ENCODE peak calls at places on chromosomes 7 and 10, in six cellular contexts. One of them, this sample, is unnamed.

GRCh38 chr10:114511875-114512274 is 107.6 kb upstream of the AFAP1L2 start:
- DNase-seq in brain microvascular endothelial cell: no peak
- DNase-seq in stimulated activated CD8-positive, alpha-beta memory T cell treated with anti-CD3 and anti-CD28 coated beads, Interleukin-7, amount 100 ng/mL, for 24 hours: no peak
- DNase-seq in stimulated activated CD4-positive, alpha-beta T cell treated with anti-CD3 and anti-CD28 coated beads, Interleukin-2, amount 100 ng/mL, for 24 hours: no peak
- DNase-seq in HFF-Myc: no peak
- DNase-seq in fibroblast of pulmonary artery: no peak
- DNase-seq in this sample: no peak

GRCh38 chr7:44232396-44232795 is 31.6 kb downstream of the YKT6 start:
- DNase-seq in brain microvascular endothelial cell: no peak
- DNase-seq in stimulated activated CD8-positive, alpha-beta memory T cell treated with anti-CD3 and anti-CD28 coated beads, Interleukin-7, amount 100 ng/mL, for 24 hours: no peak
- DNase-seq in stimulated activated CD4-positive, alpha-beta T cell treated with anti-CD3 and anti-CD28 coated beads, Interleukin-2, amount 100 ng/mL, for 24 hours: no peak
- DNase-seq in HFF-Myc: no peak
- DNase-seq in fibroblast of pulmonary artery: no peak
- DNase-seq in this sample: no peak

GRCh38 chr10:53122265-53122664 is 349.7 kb upstream of the MBL2 start:
- DNase-seq in brain microvascular endothelial cell: no peak
- DNase-seq in stimulated activated CD8-positive, alpha-beta memory T cell treated with anti-CD3 and anti-CD28 coated beads, Interleukin-7, amount 100 ng/mL, for 24 hours: no peak
- DNase-seq in stimulated activated CD4-positive, alpha-beta T cell treated with anti-CD3 and anti-CD28 coated beads, Interleukin-2, amount 100 ng/mL, for 24 hours: no peak
- DNase-seq in HFF-Myc: no peak
- DNase-seq in fibroblast of pulmonary artery: no peak
- DNase-seq in this sample: no peak

GRCh38 chr10:113133497-113133896 is 183.4 kb downstream of the TCF7L2 start:
- DNase-seq in brain microvascular endothelial cell: peak
- DNase-seq in stimulated activated CD8-positive, alpha-beta memory T cell treated with anti-CD3 and anti-CD28 coated beads, Interleukin-7, amount 100 ng/mL, for 24 hours: no peak
- DNase-seq in stimulated activated CD4-positive, alpha-beta T cell treated with anti-CD3 and anti-CD28 coated beads, Interleukin-2, amount 100 ng/mL, for 24 hours: no peak
- DNase-seq in HFF-Myc: no peak
- DNase-seq in fibroblast of pulmonary artery: peak
- DNase-seq in this sample: no peak

GRCh38 chr10:66151346-66151745 is 774.5 kb upstream of the LRRTM3 start:
- DNase-seq in brain microvascular endothelial cell: no peak
- DNase-seq in stimulated activated CD8-positive, alpha-beta memory T cell treated with anti-CD3 and anti-CD28 coated beads, Interleukin-7, amount 100 ng/mL, for 24 hours: no peak
- DNase-seq in stimulated activated CD4-positive, alpha-beta T cell treated with anti-CD3 and anti-CD28 coated beads, Interleukin-2, amount 100 ng/mL, for 24 hours: no peak
- DNase-seq in HFF-Myc: no peak
- DNase-seq in fibroblast of pulmonary artery: peak
- DNase-seq in this sample: no peak

GRCh38 chr10:27192284-27192683 is 37.1 kb downstream of the MASTL start:
- DNase-seq in brain microvascular endothelial cell: peak
- DNase-seq in stimulated activated CD8-positive, alpha-beta memory T cell treated with anti-CD3 and anti-CD28 coated beads, Interleukin-7, amount 100 ng/mL, for 24 hours: no peak
- DNase-seq in stimulated activated CD4-positive, alpha-beta T cell treated with anti-CD3 and anti-CD28 coated beads, Interleukin-2, amount 100 ng/mL, for 24 hours: no peak
- DNase-seq in HFF-Myc: peak
- DNase-seq in fibroblast of pulmonary artery: peak
- DNase-seq in this sample: no peak

GRCh38 chr7:143410523-143411004 is 1.9 kb upstream of the EPHA1 start:
- DNase-seq in brain microvascular endothelial cell: no peak
- DNase-seq in stimulated activated CD8-positive, alpha-beta memory T cell treated with anti-CD3 and anti-CD28 coated beads, Interleukin-7, amount 100 ng/mL, for 24 hours: no peak
- DNase-seq in stimulated activated CD4-positive, alpha-beta T cell treated with anti-CD3 and anti-CD28 coated beads, Interleukin-2, amount 100 ng/mL, for 24 hours: no peak
- DNase-seq in HFF-Myc: no peak
- DNase-seq in fibroblast of pulmonary artery: peak
- DNase-seq in this sample: no peak

GRCh38 chr10:100020161-100020882 is 10.6 kb upstream of the DNMBP start:
- DNase-seq in brain microvascular endothelial cell: no peak
- DNase-seq in stimulated activated CD8-positive, alpha-beta memory T cell treated with anti-CD3 and anti-CD28 coated beads, Interleukin-7, amount 100 ng/mL, for 24 hours: no peak
- DNase-seq in stimulated activated CD4-positive, alpha-beta T cell treated with anti-CD3 and anti-CD28 coated beads, Interleukin-2, amount 100 ng/mL, for 24 hours: no peak
- DNase-seq in HFF-Myc: no peak
- DNase-seq in fibroblast of pulmonary artery: no peak
- DNase-seq in this sample: no peak

GRCh38 chr10:35307297-35307696 is 29.0 kb upstream of the CCNY start:
- DNase-seq in brain microvascular endothelial cell: no peak
- DNase-seq in stimulated activated CD8-positive, alpha-beta memory T cell treated with anti-CD3 and anti-CD28 coated beads, Interleukin-7, amount 100 ng/mL, for 24 hours: no peak
- DNase-seq in stimulated activated CD4-positive, alpha-beta T cell treated with anti-CD3 and anti-CD28 coated beads, Interleukin-2, amount 100 ng/mL, for 24 hours: no peak
- DNase-seq in HFF-Myc: no peak
- DNase-seq in fibroblast of pulmonary artery: no peak
- DNase-seq in this sample: no peak

GRCh38 chr10:14146501-14146900 is 184.2 kb downstream of the FRMD4A start:
- DNase-seq in brain microvascular endothelial cell: peak
- DNase-seq in stimulated activated CD8-positive, alpha-beta memory T cell treated with anti-CD3 and anti-CD28 coated beads, Interleukin-7, amount 100 ng/mL, for 24 hours: no peak
- DNase-seq in stimulated activated CD4-positive, alpha-beta T cell treated with anti-CD3 and anti-CD28 coated beads, Interleukin-2, amount 100 ng/mL, for 24 hours: no peak
- DNase-seq in HFF-Myc: no peak
- DNase-seq in fibroblast of pulmonary artery: no peak
- DNase-seq in this sample: no peak

GRCh38 chr7:26713981-26714380 is 150.4 kb downstream of the SKAP2 start:
- DNase-seq in brain microvascular endothelial cell: no peak
- DNase-seq in stimulated activated CD8-positive, alpha-beta memory T cell treated with anti-CD3 and anti-CD28 coated beads, Interleukin-7, amount 100 ng/mL, for 24 hours: no peak
- DNase-seq in stimulated activated CD4-positive, alpha-beta T cell treated with anti-CD3 and anti-CD28 coated beads, Interleukin-2, amount 100 ng/mL, for 24 hours: no peak
- DNase-seq in HFF-Myc: no peak
- DNase-seq in fibroblast of pulmonary artery: no peak
- DNase-seq in this sample: no peak

GRCh38 chr7:73341877-73342276 is 13.9 kb downstream of the FKBP6 start:
- DNase-seq in brain microvascular endothelial cell: peak
- DNase-seq in stimulated activated CD8-positive, alpha-beta memory T cell treated with anti-CD3 and anti-CD28 coated beads, Interleukin-7, amount 100 ng/mL, for 24 hours: no peak
- DNase-seq in stimulated activated CD4-positive, alpha-beta T cell treated with anti-CD3 and anti-CD28 coated beads, Interleukin-2, amount 100 ng/mL, for 24 hours: no peak
- DNase-seq in HFF-Myc: peak
- DNase-seq in fibroblast of pulmonary artery: peak
- DNase-seq in this sample: no peak

GRCh38 chr10:21935439-21936023 is 68.0 kb downstream of the DNAJC1 start:
- DNase-seq in brain microvascular endothelial cell: no peak
- DNase-seq in stimulated activated CD8-positive, alpha-beta memory T cell treated with anti-CD3 and anti-CD28 coated beads, Interleukin-7, amount 100 ng/mL, for 24 hours: no peak
- DNase-seq in stimulated activated CD4-positive, alpha-beta T cell treated with anti-CD3 and anti-CD28 coated beads, Interleukin-2, amount 100 ng/mL, for 24 hours: no peak
- DNase-seq in HFF-Myc: no peak
- DNase-seq in fibroblast of pulmonary artery: no peak
- DNase-seq in this sample: no peak

GRCh38 chr10:46514899-46515298 is 41.6 kb downstream of the GPRIN2 start:
- DNase-seq in brain microvascular endothelial cell: no peak
- DNase-seq in stimulated activated CD8-positive, alpha-beta memory T cell treated with anti-CD3 and anti-CD28 coated beads, Interleukin-7, amount 100 ng/mL, for 24 hours: no peak
- DNase-seq in stimulated activated CD4-positive, alpha-beta T cell treated with anti-CD3 and anti-CD28 coated beads, Interleukin-2, amount 100 ng/mL, for 24 hours: no peak
- DNase-seq in HFF-Myc: no peak
- DNase-seq in fibroblast of pulmonary artery: no peak
- DNase-seq in this sample: no peak

GRCh38 chr7:5296015-5296621 is 13.4 kb downstream of the SLC29A4 start:
- DNase-seq in brain microvascular endothelial cell: no peak
- DNase-seq in stimulated activated CD8-positive, alpha-beta memory T cell treated with anti-CD3 and anti-CD28 coated beads, Interleukin-7, amount 100 ng/mL, for 24 hours: no peak
- DNase-seq in stimulated activated CD4-positive, alpha-beta T cell treated with anti-CD3 and anti-CD28 coated beads, Interleukin-2, amount 100 ng/mL, for 24 hours: no peak
- DNase-seq in HFF-Myc: no peak
- DNase-seq in fibroblast of pulmonary artery: no peak
- DNase-seq in this sample: no peak

GRCh38 chr10:57333880-57334279 is 933.8 kb downstream of the IPMK start:
- DNase-seq in brain microvascular endothelial cell: no peak
- DNase-seq in stimulated activated CD8-positive, alpha-beta memory T cell treated with anti-CD3 and anti-CD28 coated beads, Interleukin-7, amount 100 ng/mL, for 24 hours: no peak
- DNase-seq in stimulated activated CD4-positive, alpha-beta T cell treated with anti-CD3 and anti-CD28 coated beads, Interleukin-2, amount 100 ng/mL, for 24 hours: no peak
- DNase-seq in HFF-Myc: no peak
- DNase-seq in fibroblast of pulmonary artery: no peak
- DNase-seq in this sample: no peak

GRCh38 chr7:18337023-18337422 is 158.5 kb upstream of the HDAC9 start:
- DNase-seq in brain microvascular endothelial cell: no peak
- DNase-seq in stimulated activated CD8-positive, alpha-beta memory T cell treated with anti-CD3 and anti-CD28 coated beads, Interleukin-7, amount 100 ng/mL, for 24 hours: no peak
- DNase-seq in stimulated activated CD4-positive, alpha-beta T cell treated with anti-CD3 and anti-CD28 coated beads, Interleukin-2, amount 100 ng/mL, for 24 hours: no peak
- DNase-seq in HFF-Myc: no peak
- DNase-seq in fibroblast of pulmonary artery: no peak
- DNase-seq in this sample: no peak

GRCh38 chr7:29230871-29231345 is 36.3 kb downstream of the CHN2 start:
- DNase-seq in brain microvascular endothelial cell: no peak
- DNase-seq in stimulated activated CD8-positive, alpha-beta memory T cell treated with anti-CD3 and anti-CD28 coated beads, Interleukin-7, amount 100 ng/mL, for 24 hours: no peak
- DNase-seq in stimulated activated CD4-positive, alpha-beta T cell treated with anti-CD3 and anti-CD28 coated beads, Interleukin-2, amount 100 ng/mL, for 24 hours: no peak
- DNase-seq in HFF-Myc: no peak
- DNase-seq in fibroblast of pulmonary artery: no peak
- DNase-seq in this sample: no peak

GRCh38 chr7:37930226-37930948 is 9.9 kb downstream of the EPDR1 start:
- DNase-seq in brain microvascular endothelial cell: peak
- DNase-seq in stimulated activated CD8-positive, alpha-beta memory T cell treated with anti-CD3 and anti-CD28 coated beads, Interleukin-7, amount 100 ng/mL, for 24 hours: no peak
- DNase-seq in stimulated activated CD4-positive, alpha-beta T cell treated with anti-CD3 and anti-CD28 coated beads, Interleukin-2, amount 100 ng/mL, for 24 hours: no peak
- DNase-seq in HFF-Myc: no peak
- DNase-seq in fibroblast of pulmonary artery: no peak
- DNase-seq in this sample: no peak

GRCh38 chr10:11913184-11913641 is 90.1 kb downstream of the PROSER2 start:
- DNase-seq in brain microvascular endothelial cell: no peak
- DNase-seq in stimulated activated CD8-positive, alpha-beta memory T cell treated with anti-CD3 and anti-CD28 coated beads, Interleukin-7, amount 100 ng/mL, for 24 hours: no peak
- DNase-seq in stimulated activated CD4-positive, alpha-beta T cell treated with anti-CD3 and anti-CD28 coated beads, Interleukin-2, amount 100 ng/mL, for 24 hours: no peak
- DNase-seq in HFF-Myc: no peak
- DNase-seq in fibroblast of pulmonary artery: no peak
- DNase-seq in this sample: no peak

GRCh38 chr7:152571031-152571430 is 104.9 kb downstream of the XRCC2 start:
- DNase-seq in brain microvascular endothelial cell: no peak
- DNase-seq in stimulated activated CD8-positive, alpha-beta memory T cell treated with anti-CD3 and anti-CD28 coated beads, Interleukin-7, amount 100 ng/mL, for 24 hours: no peak
- DNase-seq in stimulated activated CD4-positive, alpha-beta T cell treated with anti-CD3 and anti-CD28 coated beads, Interleukin-2, amount 100 ng/mL, for 24 hours: no peak
- DNase-seq in HFF-Myc: no peak
- DNase-seq in fibroblast of pulmonary artery: no peak
- DNase-seq in this sample: no peak

GRCh38 chr10:11068861-11069633 is 51.4 kb downstream of the CELF2 start:
- DNase-seq in brain microvascular endothelial cell: no peak
- DNase-seq in stimulated activated CD8-positive, alpha-beta memory T cell treated with anti-CD3 and anti-CD28 coated beads, Interleukin-7, amount 100 ng/mL, for 24 hours: no peak
- DNase-seq in stimulated activated CD4-positive, alpha-beta T cell treated with anti-CD3 and anti-CD28 coated beads, Interleukin-2, amount 100 ng/mL, for 24 hours: no peak
- DNase-seq in HFF-Myc: no peak
- DNase-seq in fibroblast of pulmonary artery: peak
- DNase-seq in this sample: no peak

GRCh38 chr7:135714534-135715009 is 13.4 kb downstream of the SLC13A4 start:
- DNase-seq in brain microvascular endothelial cell: peak
- DNase-seq in stimulated activated CD8-positive, alpha-beta memory T cell treated with anti-CD3 and anti-CD28 coated beads, Interleukin-7, amount 100 ng/mL, for 24 hours: no peak
- DNase-seq in stimulated activated CD4-positive, alpha-beta T cell treated with anti-CD3 and anti-CD28 coated beads, Interleukin-2, amount 100 ng/mL, for 24 hours: no peak
- DNase-seq in HFF-Myc: no peak
- DNase-seq in fibroblast of pulmonary artery: peak
- DNase-seq in this sample: no peak

GRCh38 chr10:47372726-47373125 is 11.4 kb downstream of the ZNF488 start:
- DNase-seq in brain microvascular endothelial cell: no peak
- DNase-seq in stimulated activated CD8-positive, alpha-beta memory T cell treated with anti-CD3 and anti-CD28 coated beads, Interleukin-7, amount 100 ng/mL, for 24 hours: no peak
- DNase-seq in stimulated activated CD4-positive, alpha-beta T cell treated with anti-CD3 and anti-CD28 coated beads, Interleukin-2, amount 100 ng/mL, for 24 hours: peak
- DNase-seq in HFF-Myc: no peak
- DNase-seq in fibroblast of pulmonary artery: no peak
- DNase-seq in this sample: no peak

GRCh38 chr7:80307251-80307856 is 172.7 kb downstream of the GNAI1 start:
- DNase-seq in brain microvascular endothelial cell: peak
- DNase-seq in stimulated activated CD8-positive, alpha-beta memory T cell treated with anti-CD3 and anti-CD28 coated beads, Interleukin-7, amount 100 ng/mL, for 24 hours: no peak
- DNase-seq in stimulated activated CD4-positive, alpha-beta T cell treated with anti-CD3 and anti-CD28 coated beads, Interleukin-2, amount 100 ng/mL, for 24 hours: no peak
- DNase-seq in HFF-Myc: peak
- DNase-seq in fibroblast of pulmonary artery: peak
- DNase-seq in this sample: no peak

GRCh38 chr7:1749351-1749863 is 79.3 kb downstream of the ELFN1 start:
- DNase-seq in brain microvascular endothelial cell: no peak
- DNase-seq in stimulated activated CD8-positive, alpha-beta memory T cell treated with anti-CD3 and anti-CD28 coated beads, Interleukin-7, amount 100 ng/mL, for 24 hours: no peak
- DNase-seq in stimulated activated CD4-positive, alpha-beta T cell treated with anti-CD3 and anti-CD28 coated beads, Interleukin-2, amount 100 ng/mL, for 24 hours: no peak
- DNase-seq in HFF-Myc: no peak
- DNase-seq in fibroblast of pulmonary artery: no peak
- DNase-seq in this sample: no peak

GRCh38 chr7:80135306-80136104 is 874 bp downstream of the GNAI1 start:
- DNase-seq in brain microvascular endothelial cell: no peak
- DNase-seq in stimulated activated CD8-positive, alpha-beta memory T cell treated with anti-CD3 and anti-CD28 coated beads, Interleukin-7, amount 100 ng/mL, for 24 hours: no peak
- DNase-seq in stimulated activated CD4-positive, alpha-beta T cell treated with anti-CD3 and anti-CD28 coated beads, Interleukin-2, amount 100 ng/mL, for 24 hours: no peak
- DNase-seq in HFF-Myc: no peak
- DNase-seq in fibroblast of pulmonary artery: peak
- DNase-seq in this sample: no peak

GRCh38 chr10:29150010-29150409 is 138.9 kb upstream of the LYZL1 start:
- DNase-seq in brain microvascular endothelial cell: peak
- DNase-seq in stimulated activated CD8-positive, alpha-beta memory T cell treated with anti-CD3 and anti-CD28 coated beads, Interleukin-7, amount 100 ng/mL, for 24 hours: no peak
- DNase-seq in stimulated activated CD4-positive, alpha-beta T cell treated with anti-CD3 and anti-CD28 coated beads, Interleukin-2, amount 100 ng/mL, for 24 hours: no peak
- DNase-seq in HFF-Myc: no peak
- DNase-seq in fibroblast of pulmonary artery: no peak
- DNase-seq in this sample: no peak

GRCh38 chr7:44762300-44762699 is 13.7 kb downstream of the ZMIZ2 start:
- DNase-seq in brain microvascular endothelial cell: no peak
- DNase-seq in stimulated activated CD8-positive, alpha-beta memory T cell treated with anti-CD3 and anti-CD28 coated beads, Interleukin-7, amount 100 ng/mL, for 24 hours: no peak
- DNase-seq in stimulated activated CD4-positive, alpha-beta T cell treated with anti-CD3 and anti-CD28 coated beads, Interleukin-2, amount 100 ng/mL, for 24 hours: no peak
- DNase-seq in HFF-Myc: no peak
- DNase-seq in fibroblast of pulmonary artery: no peak
- DNase-seq in this sample: no peak

GRCh38 chr7:41881313-41882130 is 178.6 kb upstream of the INHBA start:
- DNase-seq in brain microvascular endothelial cell: peak
- DNase-seq in stimulated activated CD8-positive, alpha-beta memory T cell treated with anti-CD3 and anti-CD28 coated beads, Interleukin-7, amount 100 ng/mL, for 24 hours: peak
- DNase-seq in stimulated activated CD4-positive, alpha-beta T cell treated with anti-CD3 and anti-CD28 coated beads, Interleukin-2, amount 100 ng/mL, for 24 hours: peak
- DNase-seq in HFF-Myc: no peak
- DNase-seq in fibroblast of pulmonary artery: peak
- DNase-seq in this sample: peak

GRCh38 chr7:318476-319266 is 28.7 kb downstream of the FOXL3 start:
- DNase-seq in brain microvascular endothelial cell: no peak
- DNase-seq in stimulated activated CD8-positive, alpha-beta memory T cell treated with anti-CD3 and anti-CD28 coated beads, Interleukin-7, amount 100 ng/mL, for 24 hours: no peak
- DNase-seq in stimulated activated CD4-positive, alpha-beta T cell treated with anti-CD3 and anti-CD28 coated beads, Interleukin-2, amount 100 ng/mL, for 24 hours: no peak
- DNase-seq in HFF-Myc: no peak
- DNase-seq in fibroblast of pulmonary artery: no peak
- DNase-seq in this sample: no peak

GRCh38 chr7:46654546-46655443 is 733.7 kb upstream of the IGFBP3 start:
- DNase-seq in brain microvascular endothelial cell: no peak
- DNase-seq in stimulated activated CD8-positive, alpha-beta memory T cell treated with anti-CD3 and anti-CD28 coated beads, Interleukin-7, amount 100 ng/mL, for 24 hours: no peak
- DNase-seq in stimulated activated CD4-positive, alpha-beta T cell treated with anti-CD3 and anti-CD28 coated beads, Interleukin-2, amount 100 ng/mL, for 24 hours: no peak
- DNase-seq in HFF-Myc: no peak
- DNase-seq in fibroblast of pulmonary artery: peak
- DNase-seq in this sample: no peak

GRCh38 chr10:93856349-93857140 is 37.2 kb upstream of the SLC35G1 start:
- DNase-seq in brain microvascular endothelial cell: no peak
- DNase-seq in stimulated activated CD8-positive, alpha-beta memory T cell treated with anti-CD3 and anti-CD28 coated beads, Interleukin-7, amount 100 ng/mL, for 24 hours: no peak
- DNase-seq in stimulated activated CD4-positive, alpha-beta T cell treated with anti-CD3 and anti-CD28 coated beads, Interleukin-2, amount 100 ng/mL, for 24 hours: no peak
- DNase-seq in HFF-Myc: no peak
- DNase-seq in fibroblast of pulmonary artery: no peak
- DNase-seq in this sample: no peak

GRCh38 chr7:93941956-93942355 is 20.4 kb downstream of the GNG11 start:
- DNase-seq in brain microvascular endothelial cell: peak
- DNase-seq in stimulated activated CD8-positive, alpha-beta memory T cell treated with anti-CD3 and anti-CD28 coated beads, Interleukin-7, amount 100 ng/mL, for 24 hours: no peak
- DNase-seq in stimulated activated CD4-positive, alpha-beta T cell treated with anti-CD3 and anti-CD28 coated beads, Interleukin-2, amount 100 ng/mL, for 24 hours: no peak
- DNase-seq in HFF-Myc: no peak
- DNase-seq in fibroblast of pulmonary artery: no peak
- DNase-seq in this sample: no peak

GRCh38 chr7:909358-910329 is 33.3 kb downstream of the GET4 start:
- DNase-seq in brain microvascular endothelial cell: no peak
- DNase-seq in stimulated activated CD8-positive, alpha-beta memory T cell treated with anti-CD3 and anti-CD28 coated beads, Interleukin-7, amount 100 ng/mL, for 24 hours: no peak
- DNase-seq in stimulated activated CD4-positive, alpha-beta T cell treated with anti-CD3 and anti-CD28 coated beads, Interleukin-2, amount 100 ng/mL, for 24 hours: peak
- DNase-seq in HFF-Myc: no peak
- DNase-seq in fibroblast of pulmonary artery: peak
- DNase-seq in this sample: peak

GRCh38 chr10:132627736-132628512 is 90.3 kb downstream of the INPP5A start:
- DNase-seq in brain microvascular endothelial cell: peak
- DNase-seq in stimulated activated CD8-positive, alpha-beta memory T cell treated with anti-CD3 and anti-CD28 coated beads, Interleukin-7, amount 100 ng/mL, for 24 hours: no peak
- DNase-seq in stimulated activated CD4-positive, alpha-beta T cell treated with anti-CD3 and anti-CD28 coated beads, Interleukin-2, amount 100 ng/mL, for 24 hours: no peak
- DNase-seq in HFF-Myc: peak
- DNase-seq in fibroblast of pulmonary artery: peak
- DNase-seq in this sample: no peak

GRCh38 chr10:11483189-11484148 is 128.0 kb downstream of the USP6NL start:
- DNase-seq in brain microvascular endothelial cell: no peak
- DNase-seq in stimulated activated CD8-positive, alpha-beta memory T cell treated with anti-CD3 and anti-CD28 coated beads, Interleukin-7, amount 100 ng/mL, for 24 hours: no peak
- DNase-seq in stimulated activated CD4-positive, alpha-beta T cell treated with anti-CD3 and anti-CD28 coated beads, Interleukin-2, amount 100 ng/mL, for 24 hours: no peak
- DNase-seq in HFF-Myc: no peak
- DNase-seq in fibroblast of pulmonary artery: no peak
- DNase-seq in this sample: no peak

This sample was measured in stimulated activated naive B cell treated with anti-CD40 and anti-IgM and Interleukin-4, amounts not matched to agents 10 μg/mL and 1 μg/mL and 100 μg/mL, for 72 hours.